ENCODE peak calls at places on chromosomes 16 and 17, in seven cellular contexts. One of them, this sample, is unnamed.

GRCh38 chr17:6070895-6071511 is 824 bp downstream of the WSCD1 start:
- DNase-seq in ascending aorta: no peak
- DNase-seq in fibroblast of pulmonary artery: no peak
- DNase-seq in cardiac fibroblast: no peak
- DNase-seq in bronchial epithelial cell: no peak
- DNase-seq in DND-41: no peak
- DNase-seq in AG10803: peak
- DNase-seq in this sample: no peak

GRCh38 chr17:33142703-33143299 is 150.3 kb downstream of the ASIC2 start:
- DNase-seq in ascending aorta: no peak
- DNase-seq in fibroblast of pulmonary artery: peak
- DNase-seq in cardiac fibroblast: peak
- DNase-seq in bronchial epithelial cell: peak
- DNase-seq in DND-41: peak
- DNase-seq in AG10803: peak
- DNase-seq in this sample: no peak

GRCh38 chr17:2444382-2444781 is 43.5 kb upstream of the MNT start:
- DNase-seq in ascending aorta: no peak
- DNase-seq in fibroblast of pulmonary artery: no peak
- DNase-seq in cardiac fibroblast: no peak
- DNase-seq in bronchial epithelial cell: no peak
- DNase-seq in DND-41: no peak
- DNase-seq in AG10803: no peak
- DNase-seq in this sample: no peak

GRCh38 chr17:68197997-68198930 is 49.6 kb upstream of the AMZ2 start:
- DNase-seq in ascending aorta: no peak
- DNase-seq in fibroblast of pulmonary artery: no peak
- DNase-seq in cardiac fibroblast: no peak
- DNase-seq in bronchial epithelial cell: peak
- DNase-seq in DND-41: no peak
- DNase-seq in AG10803: no peak
- DNase-seq in this sample: no peak

GRCh38 chr17:82213251-82214011 is 789 bp upstream of the CCDC57 start:
- DNase-seq in ascending aorta: no peak
- DNase-seq in fibroblast of pulmonary artery: peak
- DNase-seq in cardiac fibroblast: peak
- DNase-seq in bronchial epithelial cell: peak
- DNase-seq in DND-41: no peak
- DNase-seq in AG10803: peak
- DNase-seq in this sample: peak

GRCh38 chr17:44927696-44928095 is 12.4 kb upstream of the GFAP start:
- DNase-seq in ascending aorta: no peak
- DNase-seq in fibroblast of pulmonary artery: no peak
- DNase-seq in cardiac fibroblast: no peak
- DNase-seq in bronchial epithelial cell: no peak
- DNase-seq in DND-41: no peak
- DNase-seq in AG10803: no peak
- DNase-seq in this sample: no peak

GRCh38 chr16:55248494-55248893 is 75.5 kb upstream of the IRX6 start:
- DNase-seq in ascending aorta: no peak
- DNase-seq in fibroblast of pulmonary artery: no peak
- DNase-seq in cardiac fibroblast: no peak
- DNase-seq in bronchial epithelial cell: no peak
- DNase-seq in DND-41: no peak
- DNase-seq in AG10803: no peak
- DNase-seq in this sample: no peak

GRCh38 chr16:87966685-87967185 is 15.5 kb downstream of the BANP start:
- DNase-seq in ascending aorta: no peak
- DNase-seq in fibroblast of pulmonary artery: no peak
- DNase-seq in cardiac fibroblast: no peak
- DNase-seq in bronchial epithelial cell: no peak
- DNase-seq in DND-41: no peak
- DNase-seq in AG10803: no peak
- DNase-seq in this sample: no peak

GRCh38 chr16:66478733-66479511 is 51.8 kb downstream of the BEAN1 start:
- DNase-seq in ascending aorta: no peak
- DNase-seq in fibroblast of pulmonary artery: peak
- DNase-seq in cardiac fibroblast: peak
- DNase-seq in bronchial epithelial cell: peak
- DNase-seq in DND-41: peak
- DNase-seq in AG10803: peak
- DNase-seq in this sample: no peak

GRCh38 chr16:31351937-31352315 is 3.0 kb upstream of the ITGAX start:
- DNase-seq in ascending aorta: no peak
- DNase-seq in fibroblast of pulmonary artery: no peak
- DNase-seq in cardiac fibroblast: no peak
- DNase-seq in bronchial epithelial cell: no peak
- DNase-seq in DND-41: no peak
- DNase-seq in AG10803: no peak
- DNase-seq in this sample: no peak

GRCh38 chr17:77420804-77421634 is 280.2 kb downstream of the SEC14L1 start:
- DNase-seq in ascending aorta: no peak
- DNase-seq in fibroblast of pulmonary artery: peak
- DNase-seq in cardiac fibroblast: peak
- DNase-seq in bronchial epithelial cell: peak
- DNase-seq in DND-41: peak
- DNase-seq in AG10803: peak
- DNase-seq in this sample: peak

GRCh38 chr17:41049110-41049509 is 2.0 kb upstream of the KRTAP2-1 start:
- DNase-seq in ascending aorta: no peak
- DNase-seq in fibroblast of pulmonary artery: peak
- DNase-seq in cardiac fibroblast: no peak
- DNase-seq in bronchial epithelial cell: no peak
- DNase-seq in DND-41: no peak
- DNase-seq in AG10803: peak
- DNase-seq in this sample: no peak

GRCh38 chr17:1043601-1044251 is 46.8 kb downstream of the TIMM22 start:
- DNase-seq in ascending aorta: no peak
- DNase-seq in fibroblast of pulmonary artery: peak
- DNase-seq in cardiac fibroblast: peak
- DNase-seq in bronchial epithelial cell: no peak
- DNase-seq in DND-41: no peak
- DNase-seq in AG10803: no peak
- DNase-seq in this sample: no peak
- H3K4me3 ChIP-seq in ascending aorta: peak
- H3K4me3 ChIP-seq in fibroblast of pulmonary artery: no peak
- H3K4me3 ChIP-seq in cardiac fibroblast: no peak
- H3K4me3 ChIP-seq in bronchial epithelial cell: no peak
- H3K4me3 ChIP-seq in DND-41: no peak
- H3K4me3 ChIP-seq in AG10803: no peak
- H3K4me3 ChIP-seq in this sample: no peak

GRCh38 chr16:89672177-89672941 is 14.1 kb upstream of the CDK10 start:
- DNase-seq in ascending aorta: no peak
- DNase-seq in fibroblast of pulmonary artery: no peak
- DNase-seq in cardiac fibroblast: no peak
- DNase-seq in bronchial epithelial cell: no peak
- DNase-seq in DND-41: no peak
- DNase-seq in AG10803: no peak
- DNase-seq in this sample: no peak

GRCh38 chr16:89670496-89671431 is 13.1 kb downstream of the SPATA33 start:
- DNase-seq in ascending aorta: no peak
- DNase-seq in fibroblast of pulmonary artery: peak
- DNase-seq in cardiac fibroblast: peak
- DNase-seq in bronchial epithelial cell: peak
- DNase-seq in DND-41: no peak
- DNase-seq in AG10803: no peak
- DNase-seq in this sample: no peak

GRCh38 chr16:89669755-89670154 is 12.1 kb downstream of the SPATA33 start:
- DNase-seq in ascending aorta: no peak
- DNase-seq in fibroblast of pulmonary artery: no peak
- DNase-seq in cardiac fibroblast: no peak
- DNase-seq in bronchial epithelial cell: no peak
- DNase-seq in DND-41: no peak
- DNase-seq in AG10803: no peak
- DNase-seq in this sample: no peak

GRCh38 chr16:89667633-89668032 is 10.0 kb downstream of the SPATA33 start:
- DNase-seq in ascending aorta: no peak
- DNase-seq in fibroblast of pulmonary artery: no peak
- DNase-seq in cardiac fibroblast: no peak
- DNase-seq in bronchial epithelial cell: no peak
- DNase-seq in DND-41: no peak
- DNase-seq in AG10803: no peak
- DNase-seq in this sample: no peak

DNA sequence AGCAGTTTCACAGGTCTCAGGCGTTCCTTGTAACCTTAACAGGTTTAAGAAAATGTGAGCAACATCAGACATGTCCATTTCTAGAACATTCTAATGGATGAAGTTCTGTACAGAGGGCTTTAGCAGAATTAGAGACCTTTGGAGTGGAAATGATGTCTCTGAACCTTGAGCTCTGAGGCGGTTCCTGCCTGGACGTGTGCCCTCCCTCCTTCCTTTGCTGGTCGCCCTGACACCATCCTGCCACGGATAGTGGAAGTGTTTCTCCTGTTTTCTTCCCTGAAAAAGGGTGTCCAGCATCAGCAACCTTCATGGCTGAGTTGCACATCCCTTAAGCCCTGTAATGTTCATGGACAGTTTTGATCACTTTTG is 11.1 kb downstream of the SPATA33 start:
- DNase-seq in ascending aorta: no peak
- DNase-seq in fibroblast of pulmonary artery: no peak
- DNase-seq in cardiac fibroblast: no peak
- DNase-seq in bronchial epithelial cell: no peak
- DNase-seq in DND-41: no peak
- DNase-seq in AG10803: no peak
- DNase-seq in this sample: no peak
- H3K4me3 ChIP-seq in ascending aorta: no peak
- H3K4me3 ChIP-seq in fibroblast of pulmonary artery: no peak
- H3K4me3 ChIP-seq in cardiac fibroblast: no peak
- H3K4me3 ChIP-seq in bronchial epithelial cell: peak
- H3K4me3 ChIP-seq in DND-41: peak
- H3K4me3 ChIP-seq in AG10803: no peak
- H3K4me3 ChIP-seq in this sample: no peak

GRCh38 chr17:30235386-30236296 is at the start of gene SLC6A4:
- DNase-seq in ascending aorta: no peak
- DNase-seq in fibroblast of pulmonary artery: peak
- DNase-seq in cardiac fibroblast: peak
- DNase-seq in bronchial epithelial cell: no peak
- DNase-seq in DND-41: no peak
- DNase-seq in AG10803: no peak
- DNase-seq in this sample: no peak
- H3K4me3 ChIP-seq in ascending aorta: peak
- H3K4me3 ChIP-seq in fibroblast of pulmonary artery: peak
- H3K4me3 ChIP-seq in cardiac fibroblast: peak
- H3K4me3 ChIP-seq in bronchial epithelial cell: peak
- H3K4me3 ChIP-seq in DND-41: no peak
- H3K4me3 ChIP-seq in AG10803: peak
- H3K4me3 ChIP-seq in this sample: peak

DNA sequence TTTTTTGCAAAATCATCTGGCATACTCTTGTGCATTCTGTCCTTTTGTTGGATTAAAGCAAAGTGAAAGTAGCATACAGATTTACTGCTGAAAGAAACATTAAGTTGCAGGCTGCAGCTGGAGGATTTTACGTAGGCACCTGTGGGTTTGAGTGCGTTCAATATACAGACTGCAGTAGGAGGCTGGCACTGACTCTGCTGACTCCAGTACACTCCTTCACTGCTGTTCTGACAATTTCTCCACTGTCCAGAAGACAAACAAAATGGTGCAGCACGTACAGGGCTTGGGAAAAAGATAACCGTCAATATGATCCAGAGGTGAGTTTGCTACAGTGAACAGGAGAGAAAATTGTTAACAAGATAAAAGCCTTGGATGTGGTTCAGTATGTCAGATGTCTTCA is 73.3 kb downstream of the TANC2 start:
- DNase-seq in ascending aorta: no peak
- DNase-seq in fibroblast of pulmonary artery: peak
- DNase-seq in cardiac fibroblast: peak
- DNase-seq in bronchial epithelial cell: no peak
- DNase-seq in DND-41: peak
- DNase-seq in AG10803: no peak
- DNase-seq in this sample: no peak
- H3K4me3 ChIP-seq in ascending aorta: no peak
- H3K4me3 ChIP-seq in fibroblast of pulmonary artery: no peak
- H3K4me3 ChIP-seq in cardiac fibroblast: no peak
- H3K4me3 ChIP-seq in bronchial epithelial cell: no peak
- H3K4me3 ChIP-seq in DND-41: no peak
- H3K4me3 ChIP-seq in AG10803: no peak
- H3K4me3 ChIP-seq in this sample: no peak